ENCODE peak calls at places on chromosomes 1 and 21, in five cellular contexts. Y is astrocyte of the spinal cord, D is body of pancreas, S is spleen, F is AG04450. O is an unnamed sample.
A peak's percentile ranks its signal among the peaks of the same experiment; 100 is the strongest.

GRCh38 chr21:25283720-25284119 is 323.6 kb downstream of the MRPL39 start:
- DNase-seq in Y (peak; percentile 37), D (no peak), S (no peak), F (peak; percentile 7), O (peak; percentile 10)

GRCh38 chr1:48061162-48062136 is 64.3 kb upstream of the TRABD2B start:
- DNase-seq in Y (peak; percentile 40), D (peak; percentile 55), S (no peak), F (no peak), O (no peak)

GRCh38 chr1:52288286-52288685 is 77.7 kb downstream of the CC2D1B start:
- DNase-seq in Y (peak; percentile 18), D (no peak), S (no peak), F (no peak), O (no peak)

GRCh38 chr1:245986404-245987221 is 520.5 kb downstream of the SMYD3 start:
- DNase-seq in Y (peak; percentile 91), D (no peak), S (no peak), F (peak; percentile 67), O (peak; percentile 71)

GRCh38 chr1:30109853-30110252 is 613.5 kb downstream of the MATN1 start:
- DNase-seq in Y (peak; percentile 15), D (peak; percentile 18), S (no peak), F (peak; percentile 33), O (peak; percentile 14)

GRCh38 chr1:21888500-21888899 is 48.6 kb downstream of the HSPG2 start:
- DNase-seq in Y (no peak), D (no peak), S (peak; percentile 58), F (no peak), O (no peak)

GRCh38 chr1:234748066-234748465 is 138.1 kb upstream of the IRF2BP2 start:
- DNase-seq in Y (no peak), D (no peak), S (no peak), F (no peak), O (no peak)

GRCh38 chr1:224569276-224569675 is 46.8 kb upstream of the CNIH3 start:
- DNase-seq in Y (no peak), D (no peak), S (no peak), F (no peak), O (no peak)

GRCh38 chr1:198701766-198702539 is 63.1 kb downstream of the PTPRC start:
- DNase-seq in Y (no peak), D (no peak), S (no peak), F (no peak), O (no peak)

GRCh38 chr1:37394574-37395464 is 79.6 kb upstream of the ZC3H12A start:
- DNase-seq in Y (no peak), D (no peak), S (no peak), F (no peak), O (no peak)

GRCh38 chr1:232831895-232832294 is 26.7 kb downstream of the MAP10 start:
- DNase-seq in Y (no peak), D (no peak), S (no peak), F (no peak), O (no peak)

GRCh38 chr1:37028981-37029617 is 5.2 kb downstream of the GRIK3 start:
- DNase-seq in Y (no peak), D (no peak), S (no peak), F (no peak), O (no peak)

GRCh38 chr1:22607154-22607553 is 29.3 kb upstream of the C1QA start:
- DNase-seq in Y (no peak), D (no peak), S (no peak), F (no peak), O (no peak)

GRCh38 chr1:88867743-88868521 is 23.4 kb downstream of the GTF2B start:
- DNase-seq in Y (peak; percentile 89), D (no peak), S (no peak), F (peak; percentile 77), O (peak; percentile 83)

GRCh38 chr1:9453375-9454093 is 85.7 kb upstream of the SLC25A33 start:
- DNase-seq in Y (no peak), D (no peak), S (no peak), F (no peak), O (no peak)

GRCh38 chr21:17730782-17731181 is 88.4 kb downstream of the C21orf91 start:
- DNase-seq in Y (peak; percentile 29), D (no peak), S (no peak), F (no peak), O (no peak)

GRCh38 chr1:2981388-2981787 is 39.9 kb upstream of the ACTRT2 start:
- DNase-seq in Y (no peak), D (no peak), S (peak; percentile 44), F (no peak), O (no peak)

GRCh38 chr1:39653546-39654031 is 14.1 kb upstream of the HEYL start:
- DNase-seq in Y (peak; percentile 80), D (peak; percentile 83), S (peak; percentile 89), F (peak; percentile 58), O (no peak)

GRCh38 chr1:200520740-200521139 is 99.8 kb downstream of the KIF14 start:
- DNase-seq in Y (no peak), D (no peak), S (no peak), F (no peak), O (no peak)

GRCh38 chr1:184494929-184495328 is 108.1 kb downstream of the C1orf21 start:
- DNase-seq in Y (no peak), D (no peak), S (no peak), F (no peak), O (no peak)

DNA sequence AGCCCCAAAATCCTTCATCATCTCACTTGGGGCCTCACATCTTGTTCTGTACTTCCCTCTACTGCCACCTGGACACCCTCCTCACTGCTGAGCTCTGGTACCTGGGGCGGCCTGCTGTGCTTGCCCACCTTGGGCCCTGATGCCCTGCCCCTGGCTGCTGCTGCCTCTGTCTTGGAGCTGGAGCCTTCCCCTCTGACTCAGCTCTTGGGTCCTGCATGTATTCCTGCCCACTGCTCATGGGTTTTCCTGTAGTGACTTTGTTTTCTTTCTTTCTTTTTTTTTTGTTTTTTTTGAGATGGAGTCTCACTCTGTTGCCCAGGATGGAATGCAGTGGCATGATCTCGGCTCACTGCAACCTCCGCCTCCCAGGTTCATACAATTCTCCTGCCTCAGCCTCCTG is 37.5 kb downstream of the TRAPPC10 start:
- DNase-seq in Y (no peak), D (no peak), S (no peak), F (no peak), O (no peak)
- TF ChIP-seq CTCF in Y (no peak), D (no peak), S (no peak), F (no peak), O (no peak)

GRCh38 chr21:37061926-37062591 is 10.8 kb downstream of the PIGP start:
- DNase-seq in Y (peak; percentile 91), D (no peak), S (no peak), F (no peak), O (peak; percentile 23)
- H3K4me3 ChIP-seq in Y (no peak overlapping the region), D (no peak overlapping the region), S (no peak overlapping the region), F (no peak overlapping the region), O (no peak overlapping the region)

GRCh38 chr1:217311766-217312165 is 319.1 kb downstream of the GPATCH2 start:
- DNase-seq in Y (no peak), D (no peak), S (no peak), F (no peak), O (no peak)
- TF ChIP-seq CTCF in Y (peak; percentile 18), D (no peak), S (no peak), F (no peak), O (no peak)

DNA sequence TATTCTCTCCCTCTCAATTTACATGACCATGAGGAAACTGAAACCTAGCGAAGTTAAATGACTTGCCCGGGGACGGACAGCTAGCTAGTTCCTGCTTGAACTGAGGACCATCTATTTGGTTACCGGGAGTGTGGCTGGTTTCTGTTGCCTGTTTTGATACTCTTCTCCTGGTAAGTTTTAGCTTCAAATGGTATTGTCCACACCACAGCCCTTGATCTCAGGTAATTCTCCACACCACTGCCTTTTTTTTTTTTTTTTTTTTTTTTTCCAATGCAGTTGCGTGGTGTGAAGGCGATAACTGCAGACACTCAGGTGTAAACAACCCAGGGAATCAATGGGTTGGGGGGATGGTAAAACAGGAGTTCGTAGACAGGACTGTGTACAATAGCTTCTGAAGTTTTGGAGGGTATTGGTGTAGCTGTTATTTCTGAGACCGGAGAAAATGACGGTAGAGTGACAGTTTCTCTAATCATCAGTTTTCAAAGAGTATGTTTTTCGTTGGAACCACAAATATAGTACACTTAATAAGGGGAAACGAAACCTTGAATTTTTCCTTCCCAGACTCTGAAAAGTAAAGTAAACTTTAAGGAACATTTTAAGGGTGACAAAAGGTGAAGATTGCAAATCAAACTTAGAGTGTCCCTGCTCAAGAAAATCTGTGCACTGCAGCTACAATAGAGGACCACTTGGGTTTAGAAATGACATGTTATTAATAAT is 125.3 kb upstream of the CACYBP start:
- DNase-seq in Y (no peak), D (no peak), S (no peak), F (no peak), O (no peak)
- H3K4me3 ChIP-seq in Y (no peak overlapping the region), D (no peak overlapping the region), S (peak overlapping the region; percentile 42), F (no peak overlapping the region), O (no peak overlapping the region)

GRCh38 chr1:87594736-87595383 is 266.2 kb downstream of the LMO4 start:
- DNase-seq in Y (peak; percentile 24), D (no peak), S (no peak), F (no peak), O (no peak)

GRCh38 chr1:87600070-87600469 is 271.4 kb downstream of the LMO4 start:
- DNase-seq in Y (no peak), D (no peak), S (no peak), F (no peak), O (no peak)

GRCh38 chr1:87600848-87601247 is 272.2 kb downstream of the LMO4 start:
- DNase-seq in Y (no peak), D (no peak), S (no peak), F (no peak), O (no peak)

GRCh38 chr1:87595384-87595781 is 266.7 kb downstream of the LMO4 start:
- DNase-seq in Y (no peak), D (no peak), S (no peak), F (no peak), O (no peak)

DNA sequence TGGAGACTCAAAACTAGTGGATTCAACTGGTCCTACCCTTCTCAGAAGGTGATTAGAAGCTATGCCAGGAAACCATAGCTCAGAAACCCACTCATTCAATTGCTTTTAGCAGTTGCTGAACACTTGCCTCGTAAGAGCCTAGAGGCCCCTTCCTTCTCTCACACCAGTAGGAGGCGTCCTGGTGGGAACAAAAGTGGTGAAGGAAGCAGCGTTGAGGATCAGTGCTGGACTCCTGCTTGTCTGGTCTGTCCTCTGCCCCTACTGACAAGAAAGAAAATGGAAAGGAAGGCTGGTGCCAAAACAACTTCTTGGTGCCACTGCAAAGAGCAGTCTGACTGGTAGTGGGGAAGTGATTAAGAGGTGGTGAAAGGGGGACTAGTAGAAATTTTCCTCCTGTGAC is 269.7 kb downstream of the LMO4 start:
- DNase-seq in Y (no peak), D (no peak), S (no peak), F (no peak), O (no peak)
- TF ChIP-seq CTCF in Y (no peak), D (no peak), S (no peak), F (peak; percentile 9), O (no peak)

DNA sequence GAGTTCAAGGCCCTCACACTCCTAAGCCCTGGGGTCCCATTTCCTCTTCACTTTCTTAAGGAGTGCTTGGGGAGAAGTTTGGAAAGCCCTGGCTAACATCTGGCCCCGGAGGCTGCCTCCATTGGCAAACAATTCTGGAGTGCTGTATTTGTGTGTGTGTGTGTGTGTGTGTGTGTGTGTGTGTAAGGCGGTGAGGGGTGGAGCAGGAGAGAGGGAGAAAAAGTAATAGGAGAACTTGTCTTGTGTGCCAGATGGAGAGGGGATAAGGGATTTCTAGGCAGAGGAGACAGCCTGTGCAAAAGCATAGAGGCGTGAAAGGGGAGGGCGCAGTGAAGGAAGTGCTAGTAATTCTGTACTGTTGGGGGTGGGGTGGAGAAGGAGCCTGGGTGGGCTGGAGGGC is 609 bp upstream of the TRIM62 start:
- DNase-seq in Y (no peak), D (no peak), S (no peak), F (peak; percentile 32), O (no peak)
- H3K4me3 ChIP-seq in Y (peak overlapping the region; percentile 61), D (no peak overlapping the region), S (peak overlapping the region; percentile 87), F (peak overlapping the region; percentile 85), O (no peak overlapping the region)

GRCh38 chr1:92844439-92844838 is 12.6 kb downstream of the RPL5 start:
- DNase-seq in Y (no peak), D (no peak), S (no peak), F (no peak), O (no peak)
- TF ChIP-seq CTCF in Y (no peak), D (no peak), S (no peak), F (no peak), O (no peak)